ENCODE peak calls at places on chromosomes 5 and 9, in ten cellular contexts. P, M, Q, Z, A, Y, S, B, H and N are unnamed samples. For H3K36me3, the result is how much of the 10 kb centered on the place peaks cover.

GRCh38 chr5:132765311-132766019 is 11.6 kb downstream of the SEPTIN8 start:
- DNase-seq in P (no peak), M (no peak), Q (no peak), Z (no peak), A (peak), Y (no peak), S (no peak), B (no peak), H (no peak), N (no peak)

GRCh38 chr9:78167356-78167755 is 68.5 kb upstream of the CEP78 start:
- DNase-seq in P (peak), M (no peak), Q (no peak), Z (no peak), A (no peak), Y (no peak), S (no peak), B (peak), H (no peak), N (no peak)

GRCh38 chr5:173041881-173042481 is 14.2 kb upstream of the CREBRF start:
- DNase-seq in P (no peak), M (no peak), Q (no peak), Z (no peak), A (no peak), Y (no peak), S (no peak), B (no peak), H (no peak), N (no peak)

GRCh38 chr9:10566853-10567252 is 45.9 kb downstream of the PTPRD start:
- DNase-seq in P (no peak), M (no peak), Q (no peak), Z (no peak), A (no peak), Y (no peak), S (no peak), B (no peak), H (no peak), N (no peak)

GRCh38 chr9:130847306-130848217 is 12.5 kb downstream of the ABL1 start:
- DNase-seq in P (peak), M (peak), Q (peak), Z (no peak), A (peak), Y (peak), S (no peak), B (peak), H (no peak), N (peak)

GRCh38 chr9:126155756-126156664 is 170.6 kb upstream of the MVB12B start:
- DNase-seq in P (no peak), M (no peak), Q (no peak), Z (no peak), A (no peak), Y (no peak), S (no peak), B (no peak), H (no peak), N (no peak)

GRCh38 chr5:113271015-113271414 is 163.8 kb downstream of the TSSK1B start:
- DNase-seq in P (peak), M (no peak), Q (no peak), Z (no peak), A (no peak), Y (no peak), S (no peak), B (peak), H (no peak), N (no peak)

GRCh38 chr5:174810796-174811195 is 86.4 kb downstream of the MSX2 start:
- DNase-seq in P (no peak), M (no peak), Q (no peak), Z (no peak), A (no peak), Y (no peak), S (no peak), B (no peak), H (no peak), N (no peak)

GRCh38 chr5:126455728-126456127 is 32.5 kb downstream of the GRAMD2B start:
- DNase-seq in P (no peak), M (no peak), Q (no peak), Z (no peak), A (no peak), Y (no peak), S (no peak), B (peak), H (no peak), N (no peak)

GRCh38 chr5:56301041-56301440 is 67.9 kb upstream of the ANKRD55 start:
- DNase-seq in P (peak), M (no peak), Q (no peak), Z (no peak), A (no peak), Y (no peak), S (no peak), B (no peak), H (no peak), N (no peak)

GRCh38 chr9:110669439-110669838 is 848 bp downstream of the MUSK start:
- DNase-seq in P (peak), M (no peak), Q (no peak), Z (no peak), A (no peak), Y (no peak), S (no peak), B (peak), H (no peak), N (peak)

GRCh38 chr5:141558150-141558549 is 60.6 kb downstream of the DIAPH1 start:
- DNase-seq in P (no peak), M (no peak), Q (no peak), Z (no peak), A (no peak), Y (no peak), S (no peak), B (no peak), H (no peak), N (no peak)

GRCh38 chr5:149917073-149917676 is 27.4 kb downstream of the PDE6A start:
- DNase-seq in P (peak), M (no peak), Q (no peak), Z (no peak), A (no peak), Y (no peak), S (no peak), B (peak), H (no peak), N (no peak)

GRCh38 chr5:64229163-64229774 is 63.6 kb downstream of the RNF180 start:
- DNase-seq in P (peak), M (no peak), Q (peak), Z (no peak), A (no peak), Y (no peak), S (no peak), B (peak), H (no peak), N (peak)

GRCh38 chr9:1253098-1253979 is 203.2 kb downstream of the DMRT2 start:
- DNase-seq in P (no peak), M (no peak), Q (no peak), Z (no peak), A (no peak), Y (no peak), S (no peak), B (no peak), H (no peak), N (no peak)

GRCh38 chr5:171986772-171987171 is 19.7 kb downstream of the FBXW11 start:
- DNase-seq in P (no peak), M (no peak), Q (no peak), Z (no peak), A (no peak), Y (no peak), S (peak), B (no peak), H (no peak), N (no peak)

GRCh38 chr5:17316973-17317459 is 99.6 kb downstream of the BASP1 start:
- DNase-seq in P (peak), M (no peak), Q (no peak), Z (no peak), A (no peak), Y (no peak), S (no peak), B (no peak), H (no peak), N (no peak)

GRCh38 chr5:32692066-32692746 is 18.9 kb upstream of the NPR3 start:
- DNase-seq in P (no peak), M (no peak), Q (no peak), Z (no peak), A (no peak), Y (no peak), S (no peak), B (no peak), H (no peak), N (no peak)

GRCh38 chr9:95379630-95380029 is 62.1 kb upstream of the FANCC start:
- DNase-seq in P (no peak), M (no peak), Q (no peak), Z (no peak), A (no peak), Y (no peak), S (no peak), B (no peak), H (no peak), N (no peak)

GRCh38 chr5:78716221-78716620 is 67.6 kb upstream of the LHFPL2 start:
- DNase-seq in P (no peak), M (no peak), Q (no peak), Z (no peak), A (no peak), Y (no peak), S (no peak), B (no peak), H (no peak), N (no peak)

GRCh38 chr9:27548055-27548741 is 18.6 kb upstream of the MOB3B start:
- DNase-seq in P (peak), M (no peak), Q (peak), Z (no peak), A (no peak), Y (no peak), S (no peak), B (peak), H (no peak), N (no peak)

GRCh38 chr9:134236001-134236421 is 71.6 kb upstream of the RNU6ATAC start:
- DNase-seq in P (no peak), M (peak), Q (no peak), Z (no peak), A (no peak), Y (no peak), S (no peak), B (no peak), H (no peak), N (no peak)

GRCh38 chr5:93532370-93532769 is 48.6 kb downstream of the NR2F1-AS1 start:
- DNase-seq in P (peak), M (peak), Q (peak), Z (no peak), A (no peak), Y (peak), S (no peak), B (peak), H (peak), N (no peak)

GRCh38 chr9:107172979-107173347 is 110.1 kb upstream of the RAD23B start:
- DNase-seq in P (no peak), M (no peak), Q (no peak), Z (no peak), A (no peak), Y (no peak), S (no peak), B (no peak), H (no peak), N (no peak)

GRCh38 chr5:80242849-80243248 is 13.0 kb downstream of the SERINC5 start:
- DNase-seq in P (no peak), M (no peak), Q (no peak), Z (no peak), A (no peak), Y (no peak), S (no peak), B (no peak), H (no peak), N (no peak)

GRCh38 chr9:75010570-75010969 is 17.5 kb downstream of the CARNMT1 start:
- DNase-seq in P (no peak), M (no peak), Q (no peak), Z (no peak), A (no peak), Y (no peak), S (no peak), B (no peak), H (no peak), N (no peak)

GRCh38 chr5:118952992-118953651 is 35.2 kb downstream of the DTWD2 start:
- DNase-seq in P (no peak), M (no peak), Q (no peak), Z (no peak), A (no peak), Y (no peak), S (no peak), B (no peak), H (no peak), N (no peak)

GRCh38 chr5:83340511-83340918 is 131.0 kb upstream of the VCAN start:
- DNase-seq in P (no peak), M (no peak), Q (no peak), Z (no peak), A (no peak), Y (no peak), S (no peak), B (no peak), H (no peak), N (no peak)

GRCh38 chr9:75188756-75189155 is 100.4 kb downstream of the OSTF1 start:
- DNase-seq in P (peak), M (no peak), Q (no peak), Z (no peak), A (no peak), Y (no peak), S (no peak), B (no peak), H (no peak), N (no peak)

GRCh38 chr5:141753971-141754713 is 72.1 kb upstream of the ARAP3 start:
- DNase-seq in P (peak), M (no peak), Q (peak), Z (no peak), A (no peak), Y (no peak), S (no peak), B (peak), H (no peak), N (no peak)

GRCh38 chr5:141760193-141760592 is 78.2 kb upstream of the ARAP3 start:
- DNase-seq in P (no peak), M (no peak), Q (no peak), Z (no peak), A (no peak), Y (no peak), S (no peak), B (no peak), H (no peak), N (no peak)

GRCh38 chr9:23638837-23639426 is 187.1 kb downstream of the ELAVL2 start:
- DNase-seq in P (peak), M (no peak), Q (no peak), Z (no peak), A (no peak), Y (no peak), S (no peak), B (no peak), H (no peak), N (no peak)

GRCh38 chr5:72246954-72247442 is 73.0 kb downstream of the MRPS27 start:
- DNase-seq in P (no peak), M (no peak), Q (no peak), Z (no peak), A (no peak), Y (no peak), S (no peak), B (peak), H (no peak), N (no peak)

GRCh38 chr9:124628741-124629140 is 121.5 kb upstream of the NR5A1 start:
- DNase-seq in P (no peak), M (no peak), Q (no peak), Z (no peak), A (no peak), Y (no peak), S (no peak), B (no peak), H (no peak), N (no peak)

GRCh38 chr9:96135904-96136303 is 166.1 kb downstream of the HSD17B3 start:
- DNase-seq in P (no peak), M (no peak), Q (no peak), Z (no peak), A (no peak), Y (no peak), S (no peak), B (no peak), H (no peak), N (no peak)

GRCh38 chr5:105952875-105953274 is 1717.9 kb downstream of the EFNA5 start:
- DNase-seq in P (no peak), M (no peak), Q (no peak), Z (no peak), A (no peak), Y (no peak), S (no peak), B (no peak), H (no peak), N (no peak)

GRCh38 chr5:172322028-172322965 is 38.7 kb upstream of the UBTD2 start:
- DNase-seq in P (peak), M (no peak), Q (no peak), Z (no peak), A (peak), Y (no peak), S (no peak), B (no peak), H (no peak), N (peak)

GRCh38 chr9:134595014-134595413 is 46.6 kb upstream of the COL5A1 start:
- DNase-seq in P (no peak), M (no peak), Q (no peak), Z (no peak), A (peak), Y (no peak), S (no peak), B (no peak), H (no peak), N (no peak)

GRCh38 chr9:91415290-91415689 is 8.3 kb downstream of the NFIL3 start:
- DNase-seq in P (no peak), M (no peak), Q (no peak), Z (no peak), A (no peak), Y (no peak), S (no peak), B (no peak), H (no peak), N (no peak)

GRCh38 chr5:79544136-79544535 is 30.2 kb upstream of the HOMER1 start:
- DNase-seq in P (no peak), M (peak), Q (no peak), Z (no peak), A (no peak), Y (no peak), S (no peak), B (no peak), H (no peak), N (no peak)

DNA sequence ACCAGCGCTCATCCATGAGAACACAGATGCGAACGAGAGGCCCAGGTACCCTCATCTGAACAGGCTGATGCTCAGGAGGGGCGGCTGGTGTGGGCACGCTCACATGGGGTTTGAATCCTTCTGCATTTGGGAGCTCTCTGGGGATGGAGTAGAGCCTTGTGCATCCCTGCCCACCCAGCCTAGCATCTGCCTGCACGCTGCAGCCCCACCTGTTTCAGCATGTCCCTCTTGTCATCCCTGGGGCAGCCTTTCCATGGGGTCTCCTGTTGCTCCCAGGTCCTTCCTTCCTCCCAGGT is 25.9 kb downstream of the POLR1E start:
- DNase-seq in P (no peak), M (no peak), Q (no peak), Z (no peak), A (no peak), Y (no peak), S (no peak), B (no peak), H (no peak), N (no peak)
- H3K4me3 ChIP-seq in P (no peak), M (no peak), Q (no peak), Z (no peak), A (no peak), Y (no peak), S (no peak), B (no peak), H (no peak), N (no peak)

GRCh38 chr5:5244581-5244980 is 104.5 kb downstream of the ADAMTS16 start:
- DNase-seq in P (no peak), M (no peak), Q (no peak), Z (no peak), A (no peak), Y (no peak), S (no peak), B (no peak), H (no peak), N (no peak)
- TF ChIP-seq CTCF in P (no peak), M (no peak), Q (no peak), Z (no peak), A (no peak), Y (no peak), S (no peak), B (no peak), H (no peak), N (no peak)

GRCh38 chr5:54656261-54656728 is 138.7 kb downstream of the SNX18 start:
- DNase-seq in P (no peak), M (peak), Q (no peak), Z (no peak), A (no peak), Y (no peak), S (no peak), B (no peak), H (no peak), N (no peak)
- H3K36me3 ChIP-seq in P (under half), M (under half), Q (under half), Z (under half), A (under half), Y (under half), S (under half), B (under half), H (under half), N (under half)

DNA sequence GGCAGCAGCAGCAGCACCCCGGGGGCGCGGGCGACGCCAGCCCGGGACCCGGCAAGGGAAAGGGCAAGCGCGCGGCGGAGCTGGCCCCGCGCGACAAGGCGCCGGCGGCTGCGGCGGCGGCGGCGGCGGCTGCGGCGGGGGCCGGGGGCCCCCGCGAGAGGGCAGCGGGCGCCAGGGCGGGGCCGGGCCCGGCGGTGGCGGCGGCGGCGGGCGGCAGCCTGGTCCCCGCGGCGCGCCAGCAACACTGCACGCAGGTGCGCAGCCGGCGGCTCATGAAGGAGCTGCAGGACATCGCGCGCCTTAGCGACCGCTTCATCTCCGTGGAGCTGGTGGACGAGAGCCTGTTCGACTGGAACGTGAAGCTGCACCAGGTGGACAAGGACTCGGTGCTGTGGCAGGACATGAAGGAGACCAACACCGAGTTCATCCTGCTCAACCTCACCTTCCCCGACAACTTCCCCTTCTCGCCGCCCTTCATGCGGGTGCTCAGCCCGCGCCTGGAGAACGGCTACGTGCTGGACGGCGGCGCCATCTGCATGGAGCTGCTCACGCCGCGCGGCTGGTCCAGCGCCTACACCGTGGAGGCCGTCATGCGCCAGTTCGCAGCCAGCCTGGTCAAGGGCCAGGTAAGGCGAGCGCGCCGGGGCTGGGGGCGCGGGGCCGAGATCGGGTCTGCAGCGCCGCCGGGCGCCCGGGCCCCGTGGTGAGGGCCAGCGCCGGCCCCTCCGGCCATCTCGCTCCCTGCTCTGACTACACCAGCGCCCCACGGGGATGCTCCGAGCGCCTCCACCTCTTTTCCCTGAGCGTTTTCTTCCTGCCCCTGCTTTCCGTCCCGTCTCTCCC is at the start of gene UBE2QL1:
- DNase-seq in P (peak), M (no peak), Q (peak), Z (no peak), A (no peak), Y (peak), S (peak), B (peak), H (no peak), N (no peak)
- H3K4me3 ChIP-seq in P (no peak), M (peak), Q (peak), Z (peak), A (peak), Y (peak), S (peak), B (no peak), H (peak), N (peak)

DNA sequence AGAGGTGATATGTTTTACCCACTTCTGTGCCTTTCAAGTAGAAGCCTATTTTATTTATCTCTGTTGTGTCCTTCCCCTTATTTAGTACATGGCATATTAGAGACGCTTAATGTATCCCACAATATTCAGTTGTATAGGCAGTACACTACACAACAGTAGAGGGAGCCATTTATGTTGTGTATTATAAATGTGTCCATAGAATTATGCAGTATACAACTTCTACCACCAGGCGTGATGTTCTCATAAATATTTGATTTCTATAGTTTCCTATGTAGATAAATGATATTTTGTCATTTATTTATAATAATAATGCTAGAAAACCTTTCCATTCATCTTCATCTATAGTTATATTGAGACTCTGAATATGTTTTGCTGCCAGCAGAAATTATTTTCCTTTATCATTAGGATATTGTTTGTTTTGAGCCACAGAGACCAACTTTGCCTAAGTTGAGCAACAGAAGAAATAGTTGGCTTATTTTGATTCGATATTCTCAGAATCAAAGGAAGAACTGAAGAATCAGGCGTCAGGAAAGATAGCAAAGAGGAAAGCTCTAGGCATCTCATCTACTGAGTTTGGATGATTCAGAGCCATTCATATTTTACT is 81.7 kb downstream of the ADAMTS19 start:
- DNase-seq in P (peak), M (no peak), Q (no peak), Z (no peak), A (no peak), Y (no peak), S (no peak), B (peak), H (no peak), N (no peak)
- TF ChIP-seq CTCF in P (peak), M (no peak), Q (peak), Z (no peak), A (no peak), Y (no peak), S (no peak), B (peak), H (no peak), N (peak)

GRCh38 chr5:625516-625915 is 13.4 kb downstream of the CEP72 start:
- DNase-seq in P (no peak), M (no peak), Q (no peak), Z (no peak), A (peak), Y (peak), S (no peak), B (no peak), H (no peak), N (no peak)
- H3K36me3 ChIP-seq in P (under half), M (half or more), Q (under half), Z (under half), A (under half), Y (under half), S (half or more), B (under half), H (under half), N (under half)